ENCODE peak calls at places on chromosomes 12 and 14, in seven cellular contexts. T is Panc1, E is AG09309, P is sigmoid colon, O is AG04450, C is colonic mucosa, W is lung. R is an unnamed sample.
A peak's percentile ranks its signal among the peaks of the same experiment; 100 is the strongest.

GRCh38 chr12:25071366-25071765 is 122.5 kb upstream of the BCAT1 start:
- DNase-seq in C (no peak), O (no peak), T (no peak), W (no peak), P (no peak), E (no peak), R (no peak)

GRCh38 chr12:17333287-17333686 is 727.3 kb upstream of the LMO3 start:
- DNase-seq in P (no peak), T (no peak), W (no peak), O (no peak), C (no peak), E (no peak), R (no peak)

GRCh38 chr14:100065161-100065871 is at the start of gene EVL:
- DNase-seq in C (no peak), O (no peak), E (no peak), P (no peak), W (no peak), T (no peak), R (peak; percentile 71)

GRCh38 chr12:115571027-115571426 is 706.5 kb downstream of the MED13L start:
- DNase-seq in W (no peak), C (no peak), O (no peak), T (no peak), E (no peak), P (no peak), R (no peak)

GRCh38 chr12:13154027-13154538 is 42.4 kb upstream of the EMP1 start:
- DNase-seq in O (no peak), P (no peak), T (no peak), W (no peak), C (no peak), E (no peak), R (no peak)

GRCh38 chr12:77965790-77966189 is 135.1 kb downstream of the NAV3 start:
- DNase-seq in P (no peak), E (no peak), T (no peak), O (no peak), W (no peak), C (no peak), R (no peak)

GRCh38 chr14:77804592-77804991 is 4.7 kb downstream of the ADCK1 start:
- DNase-seq in E (no peak), C (peak; percentile 57), W (no peak), O (no peak), P (no peak), T (no peak), R (peak; percentile 31)

GRCh38 chr14:45699451-45699850 is 446.4 kb upstream of the MIS18BP1 start:
- DNase-seq in C (no peak), T (no peak), P (no peak), W (no peak), E (no peak), O (no peak), R (no peak)

GRCh38 chr12:48782457-48783395 is 6.2 kb downstream of the ADCY6 start:
- DNase-seq in C (no peak), E (no peak), T (no peak), W (no peak), P (no peak), O (no peak), R (no peak)

GRCh38 chr14:100076133-100076532 is 10.9 kb downstream of the EVL start:
- DNase-seq in O (no peak), E (no peak), P (no peak), T (no peak), W (no peak), C (no peak), R (no peak)

GRCh38 chr12:104865080-104865479 is 93.0 kb downstream of the SLC41A2 start:
- DNase-seq in T (no peak), W (no peak), C (no peak), O (no peak), P (no peak), E (no peak), R (no peak)

GRCh38 chr12:5023842-5024241 is 19.8 kb upstream of the KCNA5 start:
- DNase-seq in W (no peak), C (no peak), E (no peak), T (no peak), O (no peak), P (no peak), R (no peak)

GRCh38 chr14:20494935-20495766 is 10.2 kb upstream of the RNASE10 start:
- DNase-seq in O (no peak), W (no peak), P (no peak), E (no peak), C (no peak), T (no peak), R (no peak)

GRCh38 chr12:49335955-49336644 is 888 bp downstream of the C1QL4 start:
- DNase-seq in C (no peak), P (peak; percentile 58), E (no peak), O (no peak), W (no peak), T (no peak), R (no peak)

DNA sequence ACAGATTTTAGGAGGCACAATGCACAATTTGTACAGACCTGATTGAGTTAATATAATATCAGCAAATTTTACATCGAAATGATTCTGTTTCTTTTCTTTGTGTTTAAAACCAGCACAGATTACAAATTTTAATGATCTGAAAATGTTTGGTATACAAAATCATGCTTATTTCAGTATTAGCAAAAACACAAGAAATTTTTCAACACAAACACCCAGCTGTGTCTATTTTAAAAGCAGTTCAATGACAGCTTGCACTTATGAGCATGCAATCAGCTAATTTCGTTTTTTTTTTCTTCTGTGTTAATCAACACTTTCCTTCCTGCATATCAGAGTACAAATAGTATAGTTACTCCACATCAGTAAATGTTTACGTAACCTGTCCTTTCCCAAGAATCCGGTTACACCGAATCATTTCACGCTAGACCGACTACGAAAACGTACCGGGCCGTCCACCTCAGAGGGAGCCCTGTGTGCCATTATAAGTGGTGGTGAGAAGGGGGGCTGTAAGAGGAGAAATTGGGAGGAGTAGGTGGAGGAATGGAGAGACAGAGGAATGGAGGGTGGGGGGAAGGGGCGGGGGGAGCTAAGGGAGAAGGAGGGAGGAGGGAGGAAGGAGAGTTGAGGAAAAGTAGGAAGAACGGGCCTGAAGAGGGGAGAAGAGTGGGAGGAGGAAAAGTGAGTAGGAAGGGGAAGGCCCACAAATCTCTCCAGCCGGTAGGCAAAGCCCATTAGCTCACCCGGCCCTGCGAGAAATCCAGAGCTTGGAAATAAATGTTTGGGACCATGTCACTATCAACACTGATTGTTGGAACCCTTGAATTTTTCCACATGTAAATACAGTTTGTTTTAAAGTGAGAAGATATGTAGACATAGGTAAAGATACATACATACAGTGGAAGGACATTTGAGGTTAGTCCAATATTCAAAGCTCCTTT is 2.4 kb upstream of the FOXG1 start:
- DNase-seq in C (no peak), E (no peak), O (no peak), W (no peak), P (no peak), T (no peak), R (no peak)
- H3K4me3 ChIP-seq in C (no peak overlapping the region), E (no peak overlapping the region), O (no peak overlapping the region), W (no peak overlapping the region), P (no peak overlapping the region), T (no peak overlapping the region), R (no peak overlapping the region)

DNA sequence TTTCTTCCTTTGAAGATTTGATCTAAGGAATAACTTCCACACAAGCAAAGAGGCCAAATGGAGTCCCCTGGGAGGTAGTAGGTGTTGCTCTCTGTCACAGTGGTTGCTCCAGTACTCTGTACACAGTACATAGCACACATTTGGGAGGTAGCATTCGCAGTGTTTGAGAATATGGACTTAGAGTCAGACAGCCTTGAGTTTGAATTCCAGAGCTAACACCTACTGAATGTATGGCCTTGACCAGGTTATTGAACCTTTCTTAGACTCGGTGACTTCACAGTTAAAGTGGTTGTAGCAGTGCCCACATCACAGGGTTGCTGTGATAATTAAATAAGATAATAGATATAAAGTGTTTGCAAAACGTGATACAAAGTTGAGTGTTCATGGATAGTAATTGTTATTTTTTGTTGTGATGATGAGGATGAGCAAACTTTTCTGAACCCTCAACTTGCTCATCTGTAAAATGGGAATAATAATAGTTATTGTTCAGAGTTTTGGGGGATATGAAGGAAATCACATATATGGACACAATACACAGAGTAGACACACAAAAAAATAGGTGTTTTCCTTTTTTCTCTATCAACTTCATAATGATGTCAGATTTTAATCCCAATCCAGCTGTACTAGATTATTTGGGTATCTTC is 271.6 kb upstream of the CRY1 start:
- DNase-seq in P (no peak), W (no peak), O (no peak), T (no peak), C (no peak), E (no peak), R (no peak)
- TF ChIP-seq CTCF in P (no peak), W (no peak), O (no peak), T (no peak), C (no peak), E (no peak), R (no peak)

DNA sequence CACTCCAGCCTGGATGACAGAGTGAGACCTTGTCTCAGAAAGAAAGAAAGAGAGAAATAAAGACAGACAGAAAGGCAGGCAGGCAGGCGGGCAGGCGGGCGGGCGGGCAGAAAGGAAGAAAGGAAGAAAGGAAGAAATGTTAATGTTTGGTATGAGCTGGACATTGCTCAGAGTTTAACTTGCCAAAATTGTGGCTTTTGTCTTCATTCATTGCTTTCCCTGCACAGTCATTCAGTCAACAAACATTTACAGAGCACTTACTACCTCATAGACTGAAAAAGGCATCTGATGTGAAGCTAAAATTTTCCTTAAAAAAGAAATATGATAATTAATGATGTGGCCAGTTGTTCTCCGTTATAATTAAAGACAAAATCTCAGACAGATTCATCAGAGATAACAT is 247.1 kb downstream of the SPTSSA start:
- DNase-seq in T (no peak), C (no peak), P (no peak), O (no peak), E (no peak), W (no peak), R (no peak)
- H3K4me3 ChIP-seq in T (no peak overlapping the region), C (no peak overlapping the region), P (no peak overlapping the region), O (no peak overlapping the region), E (no peak overlapping the region), W (no peak overlapping the region), R (no peak overlapping the region)

GRCh38 chr12:109925185-109925835 is 25.2 kb downstream of the TCHP start:
- DNase-seq in W (no peak), E (no peak), C (no peak), O (no peak), T (no peak), P (no peak), R (no peak)

GRCh38 chr12:109926488-109927210 is 26.6 kb downstream of the TCHP start:
- DNase-seq in O (no peak), C (no peak), P (no peak), T (no peak), W (no peak), E (no peak), R (no peak)

GRCh38 chr12:109930028-109930800 is 30.1 kb downstream of the TCHP start:
- DNase-seq in C (no peak), P (no peak), T (no peak), W (no peak), O (no peak), E (no peak), R (no peak)

GRCh38 chr12:109927622-109928021 is 27.5 kb downstream of the TCHP start:
- DNase-seq in C (peak; percentile 40), W (no peak), T (peak; percentile 17), P (no peak), O (no peak), E (no peak), R (peak; percentile 47)

DNA sequence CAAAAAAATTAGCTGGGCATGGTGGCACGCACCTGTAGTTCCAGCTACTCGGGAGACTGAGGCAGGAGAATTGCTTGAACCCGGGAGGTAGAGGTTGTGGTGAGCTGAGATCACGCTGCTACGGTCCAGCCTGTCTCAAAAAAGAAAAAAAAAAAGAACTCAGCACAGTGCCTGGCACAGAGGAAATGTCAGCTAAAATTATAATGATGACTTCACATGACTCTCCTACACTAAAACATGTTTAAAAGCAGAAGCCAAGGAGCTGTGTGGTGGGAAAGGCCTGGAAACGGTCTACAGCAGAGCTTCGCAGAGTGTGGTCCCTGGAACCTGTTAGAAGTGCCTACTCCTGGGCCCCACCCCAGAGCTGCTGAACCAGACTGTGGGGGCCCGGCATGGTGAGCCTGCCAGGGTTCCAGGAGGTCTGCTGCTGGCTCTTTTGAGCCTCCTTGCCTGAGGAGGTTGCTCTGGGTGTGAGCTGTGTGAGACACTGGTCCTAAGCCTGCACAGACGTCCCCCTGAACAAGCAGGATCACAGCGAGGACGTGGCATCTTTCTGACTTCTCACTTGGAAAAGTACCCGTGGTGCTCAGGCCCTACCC is 28.1 kb downstream of the TCHP start:
- DNase-seq in P (no peak), C (no peak), O (no peak), W (no peak), T (no peak), E (no peak), R (no peak)
- TF ChIP-seq CTCF in P (no peak), C (no peak), O (no peak), W (no peak), T (no peak), E (no peak), R (no peak)